ENCODE peak calls at places on chromosome X, in five cellular contexts. One of them, this sample, is unnamed.

GRCh38 chrX:71992711-71993110 is 82.1 kb downstream of the NHSL2 start:
- DNase-seq in CD4-positive, alpha-beta memory T cell: peak; percentile 56
- DNase-seq in NT2/D1: no peak
- DNase-seq in Peyer's patch: no peak
- DNase-seq in HFF-Myc: no peak
- DNase-seq in this sample: no peak

GRCh38 chrX:7156879-7157278 is 8.9 kb upstream of the PUDP start:
- DNase-seq in Peyer's patch: no peak
- DNase-seq in HFF-Myc: no peak
- DNase-seq in CD4-positive, alpha-beta memory T cell: no peak
- DNase-seq in NT2/D1: no peak
- DNase-seq in this sample: no peak

GRCh38 chrX:115606861-115607260 is 45.9 kb downstream of the PLS3 start:
- DNase-seq in NT2/D1: no peak
- DNase-seq in CD4-positive, alpha-beta memory T cell: no peak
- DNase-seq in Peyer's patch: no peak
- DNase-seq in HFF-Myc: no peak
- DNase-seq in this sample: no peak

GRCh38 chrX:120769576-120770341 is 105.9 kb downstream of the CT47B1 start:
- DNase-seq in Peyer's patch: no peak
- DNase-seq in HFF-Myc: no peak
- DNase-seq in CD4-positive, alpha-beta memory T cell: no peak
- DNase-seq in NT2/D1: peak; percentile 18
- DNase-seq in this sample: peak; percentile 34

GRCh38 chrX:111868726-111869638 is 7.0 kb upstream of the TRPC5OS start:
- DNase-seq in Peyer's patch: no peak
- DNase-seq in HFF-Myc: no peak
- DNase-seq in NT2/D1: no peak
- DNase-seq in CD4-positive, alpha-beta memory T cell: no peak
- DNase-seq in this sample: no peak

GRCh38 chrX:24494544-24495113 is 29.5 kb downstream of the PDK3 start:
- DNase-seq in NT2/D1: no peak
- DNase-seq in Peyer's patch: no peak
- DNase-seq in HFF-Myc: peak; percentile 62
- DNase-seq in CD4-positive, alpha-beta memory T cell: no peak
- DNase-seq in this sample: peak; percentile 88

GRCh38 chrX:18389968-18390367 is 35.4 kb upstream of the CDKL5 start:
- DNase-seq in NT2/D1: no peak
- DNase-seq in Peyer's patch: no peak
- DNase-seq in CD4-positive, alpha-beta memory T cell: no peak
- DNase-seq in HFF-Myc: no peak
- DNase-seq in this sample: no peak

GRCh38 chrX:115367455-115367854 is 77.9 kb downstream of the LUZP4 start:
- DNase-seq in NT2/D1: no peak
- DNase-seq in HFF-Myc: no peak
- DNase-seq in CD4-positive, alpha-beta memory T cell: no peak
- DNase-seq in Peyer's patch: no peak
- DNase-seq in this sample: peak; percentile 55

GRCh38 chrX:131393426-131393825 is 104.3 kb upstream of the IGSF1 start:
- DNase-seq in HFF-Myc: no peak
- DNase-seq in CD4-positive, alpha-beta memory T cell: no peak
- DNase-seq in Peyer's patch: no peak
- DNase-seq in NT2/D1: no peak
- DNase-seq in this sample: no peak

GRCh38 chrX:1465261-1466231 is 12.8 kb upstream of the ASMTL start:
- DNase-seq in NT2/D1: no peak
- DNase-seq in HFF-Myc: no peak
- DNase-seq in CD4-positive, alpha-beta memory T cell: no peak
- DNase-seq in Peyer's patch: peak; percentile 47
- DNase-seq in this sample: no peak

GRCh38 chrX:13689519-13690211 is 737 bp downstream of the RAB9A start:
- DNase-seq in HFF-Myc: no peak
- DNase-seq in CD4-positive, alpha-beta memory T cell: no peak
- DNase-seq in Peyer's patch: no peak
- DNase-seq in NT2/D1: no peak
- DNase-seq in this sample: peak; percentile 61

GRCh38 chrX:108362026-108362425 is 76.2 kb downstream of the COL4A6 start:
- DNase-seq in NT2/D1: no peak
- DNase-seq in Peyer's patch: no peak
- DNase-seq in HFF-Myc: no peak
- DNase-seq in CD4-positive, alpha-beta memory T cell: no peak
- DNase-seq in this sample: peak; percentile 27

GRCh38 chrX:75155830-75156525 is at the start of gene ABCB7:
- DNase-seq in Peyer's patch: peak; percentile 84
- DNase-seq in CD4-positive, alpha-beta memory T cell: peak; percentile 56
- DNase-seq in HFF-Myc: peak; percentile 52
- DNase-seq in NT2/D1: peak; percentile 49
- DNase-seq in this sample: peak; percentile 73

GRCh38 chrX:148270499-148270898 is 229.9 kb upstream of the AFF2 start:
- DNase-seq in HFF-Myc: no peak
- DNase-seq in Peyer's patch: no peak
- DNase-seq in NT2/D1: no peak
- DNase-seq in CD4-positive, alpha-beta memory T cell: peak; percentile 20
- DNase-seq in this sample: no peak

GRCh38 chrX:10016516-10017132 is 49.5 kb downstream of the CLDN34 start:
- DNase-seq in Peyer's patch: no peak
- DNase-seq in HFF-Myc: no peak
- DNase-seq in CD4-positive, alpha-beta memory T cell: no peak
- DNase-seq in NT2/D1: no peak
- DNase-seq in this sample: no peak

GRCh38 chrX:65093658-65094057 is 117.4 kb upstream of the ZC4H2 start:
- DNase-seq in HFF-Myc: no peak
- DNase-seq in NT2/D1: no peak
- DNase-seq in Peyer's patch: no peak
- DNase-seq in CD4-positive, alpha-beta memory T cell: no peak
- DNase-seq in this sample: no peak

GRCh38 chrX:22575161-22575845 is 302.6 kb downstream of the CBLL2 start:
- DNase-seq in Peyer's patch: no peak
- DNase-seq in CD4-positive, alpha-beta memory T cell: no peak
- DNase-seq in HFF-Myc: no peak
- DNase-seq in NT2/D1: no peak
- DNase-seq in this sample: no peak

GRCh38 chrX:143536176-143536575 is 18.9 kb upstream of the SPANXN3 start:
- DNase-seq in NT2/D1: no peak
- DNase-seq in Peyer's patch: no peak
- DNase-seq in HFF-Myc: no peak
- DNase-seq in CD4-positive, alpha-beta memory T cell: no peak
- DNase-seq in this sample: no peak

GRCh38 chrX:40615976-40616375 is 7.3 kb upstream of the MPC1L start:
- DNase-seq in Peyer's patch: no peak
- DNase-seq in CD4-positive, alpha-beta memory T cell: no peak
- DNase-seq in HFF-Myc: no peak
- DNase-seq in NT2/D1: no peak
- DNase-seq in this sample: no peak

GRCh38 chrX:143894938-143895337 is 11.1 kb downstream of the UBE2NL start:
- DNase-seq in CD4-positive, alpha-beta memory T cell: no peak
- DNase-seq in NT2/D1: no peak
- DNase-seq in Peyer's patch: no peak
- DNase-seq in HFF-Myc: no peak
- DNase-seq in this sample: no peak

GRCh38 chrX:132118361-132118760 is 9.5 kb downstream of the FRMD7 start:
- DNase-seq in CD4-positive, alpha-beta memory T cell: no peak
- DNase-seq in Peyer's patch: no peak
- DNase-seq in NT2/D1: no peak
- DNase-seq in HFF-Myc: no peak
- DNase-seq in this sample: no peak

GRCh38 chrX:99603076-99603814 is 806.8 kb downstream of the PCDH19 start:
- DNase-seq in Peyer's patch: no peak
- DNase-seq in CD4-positive, alpha-beta memory T cell: no peak
- DNase-seq in NT2/D1: no peak
- DNase-seq in HFF-Myc: no peak
- DNase-seq in this sample: no peak

GRCh38 chrX:112759512-112759911 is 79.8 kb upstream of the LHFPL1 start:
- DNase-seq in HFF-Myc: no peak
- DNase-seq in CD4-positive, alpha-beta memory T cell: no peak
- DNase-seq in Peyer's patch: no peak
- DNase-seq in NT2/D1: no peak
- DNase-seq in this sample: no peak

GRCh38 chrX:42151808-42152207 is 228.5 kb upstream of the CASK start:
- DNase-seq in Peyer's patch: no peak
- DNase-seq in HFF-Myc: no peak
- DNase-seq in NT2/D1: no peak
- DNase-seq in CD4-positive, alpha-beta memory T cell: no peak
- DNase-seq in this sample: no peak

GRCh38 chrX:153800746-153801145 is 6.3 kb downstream of the SSR4 start:
- DNase-seq in NT2/D1: no peak
- DNase-seq in Peyer's patch: no peak
- DNase-seq in HFF-Myc: no peak
- DNase-seq in CD4-positive, alpha-beta memory T cell: no peak
- DNase-seq in this sample: no peak

GRCh38 chrX:38277802-38278201 is 49.5 kb downstream of the RPGR start:
- DNase-seq in Peyer's patch: no peak
- DNase-seq in HFF-Myc: no peak
- DNase-seq in NT2/D1: no peak
- DNase-seq in CD4-positive, alpha-beta memory T cell: no peak
- DNase-seq in this sample: peak; percentile 30

GRCh38 chrX:41870719-41871151 is 52.6 kb downstream of the CASK start:
- DNase-seq in CD4-positive, alpha-beta memory T cell: no peak
- DNase-seq in NT2/D1: no peak
- DNase-seq in HFF-Myc: no peak
- DNase-seq in Peyer's patch: peak; percentile 67
- DNase-seq in this sample: no peak

GRCh38 chrX:31423575-31424284 is 351.9 kb upstream of the FTHL17 start:
- DNase-seq in NT2/D1: peak; percentile 9
- DNase-seq in CD4-positive, alpha-beta memory T cell: no peak
- DNase-seq in HFF-Myc: peak; percentile 33
- DNase-seq in Peyer's patch: no peak
- DNase-seq in this sample: peak; percentile 83

GRCh38 chrX:154097003-154097596 is 417 bp downstream of the MECP2 start:
- DNase-seq in CD4-positive, alpha-beta memory T cell: peak; percentile 60
- DNase-seq in HFF-Myc: no peak
- DNase-seq in Peyer's patch: peak; percentile 84
- DNase-seq in NT2/D1: no peak
- DNase-seq in this sample: peak; percentile 65

GRCh38 chrX:86930419-86930818 is 587.2 kb upstream of the KLHL4 start:
- DNase-seq in Peyer's patch: no peak
- DNase-seq in NT2/D1: no peak
- DNase-seq in CD4-positive, alpha-beta memory T cell: no peak
- DNase-seq in HFF-Myc: no peak
- DNase-seq in this sample: no peak

GRCh38 chrX:18886344-18887161 is 97.4 kb downstream of the PHKA2 start:
- DNase-seq in NT2/D1: no peak
- DNase-seq in HFF-Myc: no peak
- DNase-seq in CD4-positive, alpha-beta memory T cell: peak; percentile 42
- DNase-seq in Peyer's patch: peak; percentile 87
- DNase-seq in this sample: peak; percentile 31

GRCh38 chrX:110421499-110422455 is 63.1 kb downstream of the RTL9 start:
- DNase-seq in CD4-positive, alpha-beta memory T cell: no peak
- DNase-seq in Peyer's patch: no peak
- DNase-seq in NT2/D1: no peak
- DNase-seq in HFF-Myc: no peak
- DNase-seq in this sample: no peak

GRCh38 chrX:119186194-119186593 is 49.9 kb upstream of the PGRMC1 start:
- DNase-seq in CD4-positive, alpha-beta memory T cell: no peak
- DNase-seq in Peyer's patch: no peak
- DNase-seq in NT2/D1: no peak
- DNase-seq in HFF-Myc: no peak
- DNase-seq in this sample: no peak

GRCh38 chrX:67587946-67588624 is 44.3 kb downstream of the AR start:
- DNase-seq in HFF-Myc: no peak
- DNase-seq in CD4-positive, alpha-beta memory T cell: no peak
- DNase-seq in Peyer's patch: no peak
- DNase-seq in NT2/D1: no peak
- DNase-seq in this sample: no peak

DNA sequence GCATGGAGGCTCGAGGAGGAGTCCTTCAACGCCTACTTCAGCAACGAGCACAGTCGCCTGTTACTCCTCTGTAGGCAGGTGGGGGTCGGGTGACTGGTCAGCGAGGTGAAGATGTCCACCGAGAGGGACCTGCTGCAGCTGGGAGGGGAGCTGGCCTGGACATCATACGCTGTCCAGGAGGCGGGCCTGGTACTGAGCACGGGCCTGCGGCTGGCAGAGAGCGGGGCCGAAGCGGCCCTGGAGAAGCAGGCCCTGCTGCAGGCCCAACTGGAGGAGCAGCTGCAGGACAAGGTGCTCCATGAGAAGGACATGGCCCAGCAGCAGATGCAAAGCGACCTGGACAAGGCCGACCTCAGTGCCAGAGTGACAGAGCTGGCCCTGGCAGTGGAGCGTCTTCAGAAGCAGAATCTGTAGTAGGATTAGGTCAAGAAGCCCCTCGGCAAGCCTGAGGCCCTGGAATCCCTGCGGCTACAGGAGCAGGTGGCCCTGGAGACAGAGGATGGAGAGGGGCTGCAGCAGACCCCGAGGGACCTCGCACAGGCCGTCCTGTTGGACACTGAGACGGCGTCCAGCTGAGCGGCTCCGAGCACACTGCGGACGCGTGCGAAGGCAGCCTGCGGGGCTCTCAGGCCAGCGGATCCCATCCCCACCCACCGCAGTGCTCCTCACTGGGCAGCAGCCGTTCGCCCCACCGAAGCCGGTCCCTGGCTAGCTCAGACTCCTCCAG is 11.9 kb downstream of the SMIM10L2A start:
- DNase-seq in NT2/D1: no peak
- DNase-seq in CD4-positive, alpha-beta memory T cell: no peak
- DNase-seq in Peyer's patch: no peak
- DNase-seq in HFF-Myc: no peak
- DNase-seq in this sample: no peak
- H3K4me3 ChIP-seq in NT2/D1: no peak overlapping the region
- H3K4me3 ChIP-seq in CD4-positive, alpha-beta memory T cell: no peak overlapping the region
- H3K4me3 ChIP-seq in Peyer's patch: no peak overlapping the region
- H3K4me3 ChIP-seq in HFF-Myc: no peak overlapping the region
- H3K4me3 ChIP-seq in this sample: no peak overlapping the region

GRCh38 chrX:70444326-70445196 is at the start of gene DLG3:
- DNase-seq in Peyer's patch: no peak
- DNase-seq in HFF-Myc: no peak
- DNase-seq in NT2/D1: no peak
- DNase-seq in CD4-positive, alpha-beta memory T cell: no peak
- DNase-seq in this sample: peak; percentile 31
- H3K4me3 ChIP-seq in Peyer's patch: peak within 1 kb of the TSS; percentile 30
- H3K4me3 ChIP-seq in HFF-Myc: no peak within 1 kb of the TSS
- H3K4me3 ChIP-seq in NT2/D1: peak within 1 kb of the TSS; percentile 15
- H3K4me3 ChIP-seq in CD4-positive, alpha-beta memory T cell: no peak within 1 kb of the TSS
- H3K4me3 ChIP-seq in this sample: no peak within 1 kb of the TSS

GRCh38 chrX:103376979-103377324 is 614 bp downstream of the BEX3 start:
- DNase-seq in Peyer's patch: no peak
- DNase-seq in NT2/D1: no peak
- DNase-seq in CD4-positive, alpha-beta memory T cell: no peak
- DNase-seq in HFF-Myc: no peak
- DNase-seq in this sample: no peak
- H3K4me3 ChIP-seq in Peyer's patch: peak overlapping the region; percentile 70
- H3K4me3 ChIP-seq in NT2/D1: peak overlapping the region; percentile 60
- H3K4me3 ChIP-seq in CD4-positive, alpha-beta memory T cell: no peak overlapping the region
- H3K4me3 ChIP-seq in HFF-Myc: peak overlapping the region; percentile 65
- H3K4me3 ChIP-seq in this sample: peak overlapping the region; percentile 80

DNA sequence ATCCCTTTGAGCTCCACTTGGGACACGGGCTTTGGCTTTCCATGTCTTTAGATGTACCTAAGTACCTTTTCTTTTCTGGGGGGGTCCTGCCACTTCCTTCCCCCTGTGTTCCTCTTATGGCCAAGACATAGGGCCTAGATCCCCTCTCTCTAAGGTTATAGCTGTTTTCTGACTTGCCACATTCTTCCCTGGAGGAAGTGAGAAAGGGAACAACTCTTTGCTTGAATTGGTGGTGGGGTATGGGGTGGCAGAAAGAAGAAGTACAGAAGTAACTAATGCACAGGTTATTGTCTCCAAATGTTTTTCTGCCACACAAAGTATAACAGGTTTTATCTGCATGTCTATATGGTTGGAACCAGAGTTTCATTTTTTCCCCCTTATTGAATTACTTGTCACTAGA is 29.7 kb upstream of the DIPK2B start:
- DNase-seq in CD4-positive, alpha-beta memory T cell: no peak
- DNase-seq in NT2/D1: no peak
- DNase-seq in HFF-Myc: no peak
- DNase-seq in Peyer's patch: no peak
- DNase-seq in this sample: no peak
- H3K4me3 ChIP-seq in CD4-positive, alpha-beta memory T cell: no peak overlapping the region
- H3K4me3 ChIP-seq in NT2/D1: no peak overlapping the region
- H3K4me3 ChIP-seq in HFF-Myc: no peak overlapping the region
- H3K4me3 ChIP-seq in Peyer's patch: no peak overlapping the region
- H3K4me3 ChIP-seq in this sample: no peak overlapping the region

This sample was measured in fibroblast of villous mesenchyme.